ENCODE peak calls at places on chromosome 16, in five cellular contexts. Y is iPS DF 19.7; I is astrocyte of the cerebellum; K is activated CD8-positive, alpha-beta T cell treated with anti-CD3 and anti-CD28 coated beads, Interleukin-2, amount 10 ng/mL, durations not matched to agents 7 days and 5 days; N is PC-3. H is an unnamed sample.

GRCh38 chr16:50011707-50012106 is 13.3 kb upstream of the CNEP1R1 start:
- DNase-seq in Y (no peak), I (no peak), K (no peak), N (no peak), H (no peak)

GRCh38 chr16:50549561-50549915 is 1.3 kb downstream of the NKD1 start:
- DNase-seq in Y (no peak), I (no peak), K (no peak), N (no peak), H (no peak)

GRCh38 chr16:88428156-88428555 is 24.9 kb upstream of the ZFPM1 start:
- DNase-seq in Y (no peak), I (no peak), K (no peak), N (no peak), H (no peak)

GRCh38 chr16:66604376-66605176 is at the start of gene CMTM3:
- DNase-seq in Y (no peak), I (no peak), K (peak; percentile 81), N (peak; percentile 40), H (no peak)

GRCh38 chr16:57023541-57024249 is 34.3 kb downstream of the NLRC5 start:
- DNase-seq in Y (no peak), I (no peak), K (peak; percentile 76), N (no peak), H (no peak)

GRCh38 chr16:58459344-58460218 is 40.4 kb upstream of the NDRG4 start:
- DNase-seq in Y (no peak), I (peak; percentile 12), K (peak; percentile 38), N (peak; percentile 82), H (no peak)

GRCh38 chr16:81469710-81470481 is 25.3 kb downstream of the CMIP start:
- DNase-seq in Y (no peak), I (no peak), K (peak; percentile 68), N (no peak), H (no peak)

GRCh38 chr16:80580109-80580832 is 39.5 kb downstream of the DYNLRB2 start:
- DNase-seq in Y (no peak), I (peak; percentile 53), K (peak; percentile 88), N (peak; percentile 26), H (no peak)

GRCh38 chr16:71659471-71659870 is 33.5 kb downstream of the MARVELD3 start:
- DNase-seq in Y (no peak), I (no peak), K (no peak), N (no peak), H (no peak)

GRCh38 chr16:66605177-66605999 is 884 bp downstream of the CMTM3 start:
- DNase-seq in Y (no peak), I (no peak), K (peak; percentile 45), N (peak; percentile 27), H (no peak)

H was measured in prostate gland.